ENCODE peak calls at places on chromosomes 4 and X, in seven cellular contexts. Q, Y, U, V, G, X and I are unnamed samples.

GRCh38 chrX:100979881-100980607 is 10.5 kb downstream of the ARL13A start:
- DNase-seq in V (no peak), G (no peak), U (no peak), Q (no peak), X (no peak), Y (no peak), I (no peak)

GRCh38 chr4:145452447-145453162 is 29.0 kb upstream of the SMAD1 start:
- DNase-seq in V (no peak), Y (no peak), G (no peak), Q (no peak), X (no peak), U (no peak), I (no peak)

GRCh38 chrX:22742174-22742573 is 257.6 kb upstream of the DDX53 start:
- DNase-seq in V (peak), Y (peak), G (no peak), X (no peak), U (no peak), Q (no peak), I (no peak)

GRCh38 chr4:110480031-110480549 is 4.1 kb downstream of the ENPEP start:
- DNase-seq in G (no peak), Q (peak), X (no peak), U (no peak), Y (peak), V (peak), I (no peak)

GRCh38 chr4:154416183-154416543 is 75.4 kb downstream of the DCHS2 start:
- DNase-seq in V (peak), Q (no peak), X (peak), Y (no peak), G (no peak), U (no peak), I (no peak)

GRCh38 chrX:113330416-113330815 is 489.8 kb upstream of the AMOT start:
- DNase-seq in Q (no peak), Y (peak), X (no peak), V (no peak), G (no peak), U (no peak), I (no peak)

GRCh38 chr4:122045533-122045932 is 93.7 kb upstream of the TRPC3 start:
- DNase-seq in Y (peak), X (no peak), U (no peak), V (peak), Q (peak), G (peak), I (no peak)

GRCh38 chr4:98150092-98150761 is 7.0 kb upstream of the STPG2 start:
- DNase-seq in Y (peak), G (no peak), U (no peak), X (no peak), V (peak), Q (no peak), I (no peak)

GRCh38 chr4:168304744-168305459 is 13.7 kb downstream of the DDX60 start:
- DNase-seq in Q (peak), G (no peak), Y (peak), X (no peak), V (peak), U (no peak), I (no peak)

GRCh38 chr4:48254381-48255072 is 15.1 kb downstream of the TEC start:
- DNase-seq in U (no peak), X (no peak), Y (peak), Q (peak), G (peak), V (peak), I (no peak)

GRCh38 chr4:30763337-30763736 is 43.2 kb downstream of the PCDH7 start:
- DNase-seq in Y (peak), G (no peak), X (no peak), U (no peak), V (peak), Q (no peak), I (no peak)

GRCh38 chrX:118976599-118977340 is 2.4 kb downstream of the LONRF3 start:
- DNase-seq in G (peak), Y (no peak), U (peak), Q (no peak), X (no peak), V (no peak), I (no peak)

GRCh38 chrX:154717824-154718223 is 33.1 kb downstream of the GAB3 start:
- DNase-seq in V (peak), U (no peak), X (no peak), Y (peak), G (no peak), Q (peak), I (no peak)

GRCh38 chr4:52566136-52567031 is 92.7 kb downstream of the USP46 start:
- DNase-seq in G (no peak), Y (peak), V (peak), U (no peak), X (no peak), Q (no peak), I (no peak)

GRCh38 chrX:103063918-103064434 is at the start of gene BEX1:
- DNase-seq in Q (peak), X (peak), Y (peak), G (no peak), V (peak), U (peak), I (peak)

GRCh38 chr4:29549308-29549707 is 1170.9 kb upstream of the PCDH7 start:
- DNase-seq in G (no peak), U (no peak), Q (no peak), Y (peak), V (peak), X (no peak), I (no peak)

GRCh38 chr4:162684371-162684700 is 482.4 kb downstream of the NAF1 start:
- DNase-seq in G (no peak), U (no peak), Q (no peak), Y (no peak), X (no peak), V (no peak), I (no peak)

GRCh38 chr4:68250151-68250930 is 4.8 kb upstream of the TMPRSS11B start:
- DNase-seq in Y (no peak), X (no peak), V (no peak), G (no peak), U (no peak), Q (no peak), I (no peak)

GRCh38 chrX:131729295-131729694 is 185.4 kb downstream of the OR13H1 start:
- DNase-seq in X (no peak), G (peak), U (peak), Y (peak), V (no peak), Q (peak), I (peak)

GRCh38 chr4:98293089-98293887 is 32.1 kb downstream of the RAP1GDS1 start:
- DNase-seq in Y (no peak), G (no peak), X (no peak), Q (peak), U (no peak), V (no peak), I (no peak)

GRCh38 chr4:111323496-111323895 is 700.6 kb upstream of the PITX2 start:
- DNase-seq in Y (peak), V (peak), G (no peak), U (no peak), X (no peak), Q (peak), I (no peak)

GRCh38 chr4:12244949-12245348 is 816.3 kb upstream of the HS3ST1 start:
- DNase-seq in U (no peak), G (no peak), Q (no peak), Y (no peak), X (no peak), V (no peak), I (no peak)

DNA sequence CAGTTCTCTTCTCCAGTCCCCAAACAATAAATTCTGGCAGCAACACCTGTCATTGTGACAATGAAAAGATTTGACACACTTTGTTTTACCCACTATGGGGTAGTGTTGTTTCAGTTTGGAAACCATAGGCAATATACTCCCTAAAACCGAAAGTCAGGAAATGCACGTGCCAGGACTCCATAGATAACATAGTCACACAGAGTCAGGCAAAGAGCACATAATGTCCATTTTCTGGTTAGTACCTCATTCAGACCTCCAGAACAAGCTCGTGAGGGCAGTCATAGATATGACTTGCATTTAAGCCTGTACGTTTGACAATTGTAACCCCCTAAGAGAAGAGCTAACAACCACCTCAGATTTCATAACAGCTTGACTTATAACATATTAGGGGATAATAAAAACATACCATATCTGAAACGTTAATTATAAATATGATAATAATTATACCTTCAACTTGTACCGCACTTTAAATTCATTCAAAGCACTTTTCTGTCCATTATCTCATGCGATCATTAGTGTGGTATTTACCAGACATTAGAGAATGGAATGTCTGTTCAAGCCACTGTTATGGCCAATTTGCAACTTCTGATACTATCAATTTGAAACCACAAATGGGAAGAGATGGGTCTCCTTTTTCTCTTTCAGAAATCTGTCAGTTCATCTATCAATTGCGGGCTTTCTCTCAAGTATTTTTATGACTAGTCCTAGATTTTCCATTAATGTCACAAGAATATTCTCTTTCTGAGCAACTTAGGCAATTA is 147.4 kb downstream of the LDB2 start:
- DNase-seq in Y (no peak), V (no peak), U (no peak), X (no peak), Q (no peak), G (no peak), I (no peak)
- TF ChIP-seq CTCF in Y (no peak), V (no peak), U (no peak), X (no peak), Q (no peak), G (no peak), I (no peak)

GRCh38 chr4:83083925-83084475 is 30.5 kb downstream of the PLAC8 start:
- DNase-seq in U (no peak), V (no peak), G (no peak), Q (no peak), Y (no peak), X (no peak), I (no peak)
- TF ChIP-seq CTCF in U (no peak), V (no peak), G (no peak), Q (no peak), Y (no peak), X (no peak), I (no peak)

DNA sequence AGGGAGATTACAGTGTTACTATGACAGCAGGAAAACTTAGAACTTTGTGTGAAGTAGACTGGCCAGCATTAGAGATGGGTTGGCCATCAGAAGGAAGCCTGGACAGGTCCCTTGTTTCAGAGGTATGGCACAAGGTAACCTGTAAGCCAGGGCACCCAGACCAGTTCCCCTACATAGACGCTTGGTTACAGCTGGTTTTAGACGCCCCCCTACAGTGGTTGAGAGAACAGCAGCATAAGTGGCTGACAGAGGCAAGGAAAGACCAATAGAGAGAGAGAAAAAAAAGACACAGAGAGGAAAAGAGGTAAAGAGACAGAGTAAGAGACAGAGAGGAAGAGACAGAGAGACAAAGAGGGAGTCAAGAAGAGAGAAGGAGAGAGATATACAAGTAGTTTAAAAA is 144.5 kb downstream of the GC start:
- DNase-seq in Q (no peak), V (no peak), U (no peak), G (no peak), Y (no peak), X (peak), I (no peak)
- TF ChIP-seq CTCF in Q (no peak), V (no peak), U (no peak), G (no peak), Y (no peak), X (no peak), I (no peak)

GRCh38 chr4:84685105-84685504 is 102.2 kb downstream of the CDS1 start:
- DNase-seq in Q (no peak), G (no peak), U (no peak), X (no peak), V (no peak), Y (no peak), I (no peak)
- TF ChIP-seq CTCF in Q (no peak), G (no peak), U (no peak), X (no peak), V (no peak), Y (no peak), I (no peak)

GRCh38 chr4:1285151-1285789 is 4.4 kb upstream of the MAEA start:
- DNase-seq in V (no peak), X (peak), U (no peak), G (no peak), Y (no peak), Q (no peak), I (no peak)

GRCh38 chr4:1283711-1284110 is 6.0 kb upstream of the MAEA start:
- DNase-seq in Q (no peak), X (no peak), V (no peak), U (no peak), G (no peak), Y (no peak), I (peak)

GRCh38 chr4:1288786-1289185 is 905 bp upstream of the MAEA start:
- DNase-seq in U (no peak), G (no peak), X (no peak), V (no peak), Y (no peak), Q (no peak), I (no peak)

GRCh38 chr4:1289232-1290164 is at the start of gene MAEA:
- DNase-seq in U (peak), G (peak), Y (peak), V (peak), X (peak), Q (peak), I (peak)

DNA sequence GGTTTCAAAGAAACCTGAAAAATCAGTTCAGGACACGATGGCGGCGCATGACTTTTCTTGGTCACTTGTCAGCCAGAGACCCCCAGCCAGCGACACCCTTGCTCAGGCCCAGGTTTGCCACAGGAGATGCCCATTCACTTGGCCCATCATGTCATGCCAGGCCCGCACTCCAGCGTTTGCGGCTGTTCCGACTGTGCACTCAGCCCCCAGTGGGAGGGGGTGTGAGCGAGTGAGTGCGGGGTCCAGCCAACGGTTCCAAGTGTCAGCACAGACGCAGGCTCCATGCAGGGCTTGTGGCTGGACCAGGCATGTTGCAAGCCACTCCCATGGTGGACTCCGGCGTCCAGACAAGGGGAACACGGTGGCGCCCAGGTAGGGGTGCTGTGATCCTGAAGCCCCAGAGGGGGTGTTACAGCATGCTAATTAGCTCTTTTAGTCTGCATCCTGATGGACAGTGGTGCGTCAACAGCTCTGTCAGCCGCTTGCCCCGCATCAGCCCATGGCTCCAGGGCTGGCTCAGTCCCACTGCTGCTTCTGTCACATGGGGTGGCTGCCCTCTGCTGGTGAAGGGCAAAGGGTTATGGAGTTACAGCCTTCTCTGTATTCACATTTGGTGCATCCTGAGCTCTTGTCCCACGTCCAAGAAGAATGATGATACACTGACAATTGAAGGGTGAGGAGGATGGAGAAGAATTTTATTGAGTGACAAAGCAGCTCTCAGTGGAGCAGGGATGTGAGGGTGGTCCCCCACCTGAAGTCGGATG is 3.7 kb upstream of the MAEA start:
- DNase-seq in Y (peak), G (no peak), V (no peak), X (peak), Q (no peak), U (no peak), I (peak)
- TF ChIP-seq CTCF in Y (peak), G (no peak), V (no peak), X (peak), Q (peak), U (no peak), I (peak)

GRCh38 chr4:83371235-83371634 is 36.6 kb upstream of the HPSE start:
- DNase-seq in Y (no peak), X (no peak), G (no peak), Q (no peak), V (no peak), U (no peak), I (no peak)

GRCh38 chr4:83371936-83372335 is 37.3 kb upstream of the HPSE start:
- DNase-seq in Q (no peak), Y (no peak), U (no peak), G (no peak), V (no peak), X (no peak), I (no peak)

GRCh38 chr4:83369825-83370639 is 35.4 kb upstream of the HPSE start:
- DNase-seq in U (no peak), Q (no peak), V (peak), X (no peak), G (no peak), Y (peak), I (no peak)

GRCh38 chr4:83370640-83370906 is 35.9 kb upstream of the HPSE start:
- DNase-seq in V (no peak), X (no peak), Q (peak), G (no peak), U (no peak), Y (peak), I (no peak)
- TF ChIP-seq CTCF in V (no peak), X (no peak), Q (no peak), G (no peak), U (no peak), Y (no peak), I (no peak)

DNA sequence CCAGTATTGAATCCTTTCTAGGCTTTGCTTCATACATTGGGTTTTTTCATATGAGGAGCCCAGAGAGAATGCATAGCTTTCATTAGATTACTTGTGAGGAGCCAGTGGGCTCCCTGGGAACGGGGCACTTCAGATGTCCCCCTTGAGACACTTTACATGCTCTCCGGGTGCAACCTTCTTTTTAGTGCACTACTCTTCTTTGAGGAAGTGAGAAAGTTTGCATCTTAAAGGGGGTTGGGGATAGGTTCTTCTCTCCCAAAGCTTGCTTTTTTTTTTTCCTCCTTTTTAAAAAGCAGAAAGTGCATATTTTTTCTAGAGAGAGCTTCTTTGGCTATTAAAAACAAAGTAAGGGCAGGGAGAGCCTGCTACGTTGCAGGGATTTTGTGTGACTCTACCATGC is 4.3 kb downstream of the HADH start:
- DNase-seq in X (no peak), Q (no peak), V (no peak), G (no peak), U (no peak), Y (no peak), I (peak)
- TF ChIP-seq CTCF in X (no peak), Q (no peak), V (no peak), G (no peak), U (no peak), Y (no peak), I (no peak)